ENCODE peak calls at places on chromosomes 1 and 21, in five cellular contexts. One of them, this sample, is unnamed.

GRCh38 chr21:45256912-45257672 is 30.6 kb downstream of the POFUT2 start:
- DNase-seq in heart left ventricle: no peak
- DNase-seq in sigmoid colon: no peak
- DNase-seq in Peyer's patch: peak; percentile 13
- DNase-seq in uterus: no peak
- DNase-seq in this sample: peak; percentile 34

GRCh38 chr1:156004843-156005593 is 15.7 kb downstream of the SSR2 start:
- DNase-seq in heart left ventricle: no peak
- DNase-seq in Peyer's patch: no peak
- DNase-seq in sigmoid colon: no peak
- DNase-seq in uterus: no peak
- DNase-seq in this sample: no peak

GRCh38 chr1:56360021-56360420 is 219.3 kb downstream of the PLPP3 start:
- DNase-seq in heart left ventricle: no peak
- DNase-seq in Peyer's patch: no peak
- DNase-seq in uterus: no peak
- DNase-seq in sigmoid colon: no peak
- DNase-seq in this sample: no peak

GRCh38 chr1:102799496-102799895 is 308.8 kb downstream of the COL11A1 start:
- DNase-seq in Peyer's patch: no peak
- DNase-seq in heart left ventricle: no peak
- DNase-seq in sigmoid colon: no peak
- DNase-seq in uterus: no peak
- DNase-seq in this sample: no peak

GRCh38 chr1:164709108-164709507 is 150.1 kb downstream of the PBX1 start:
- DNase-seq in Peyer's patch: no peak
- DNase-seq in uterus: no peak
- DNase-seq in heart left ventricle: no peak
- DNase-seq in sigmoid colon: no peak
- DNase-seq in this sample: no peak

GRCh38 chr1:159921700-159922498 is 3.4 kb downstream of the TAGLN2 start:
- DNase-seq in Peyer's patch: peak; percentile 47
- DNase-seq in uterus: peak; percentile 52
- DNase-seq in heart left ventricle: peak; percentile 61
- DNase-seq in sigmoid colon: no peak
- DNase-seq in this sample: peak; percentile 42

GRCh38 chr1:44485229-44485932 is 80.3 kb downstream of the RNF220 start:
- DNase-seq in uterus: peak; percentile 74
- DNase-seq in Peyer's patch: no peak
- DNase-seq in heart left ventricle: no peak
- DNase-seq in sigmoid colon: no peak
- DNase-seq in this sample: no peak

GRCh38 chr1:20390589-20391331 is 95.2 kb downstream of the CAMK2N1 start:
- DNase-seq in Peyer's patch: no peak
- DNase-seq in sigmoid colon: peak; percentile 34
- DNase-seq in heart left ventricle: no peak
- DNase-seq in uterus: no peak
- DNase-seq in this sample: no peak

GRCh38 chr1:111737216-111738132 is 1.7 kb downstream of the INKA2 start:
- DNase-seq in sigmoid colon: no peak
- DNase-seq in heart left ventricle: no peak
- DNase-seq in uterus: peak; percentile 10
- DNase-seq in Peyer's patch: no peak
- DNase-seq in this sample: no peak
- H3K27ac ChIP-seq in sigmoid colon: peak overlapping the region; percentile 87
- H3K27ac ChIP-seq in heart left ventricle: peak overlapping the region; percentile 98
- H3K27ac ChIP-seq in uterus: peak overlapping the region; percentile 84
- H3K27ac ChIP-seq in Peyer's patch: peak overlapping the region; percentile 74
- H3K27ac ChIP-seq in this sample: no peak overlapping the region

GRCh38 chr1:207869859-207870258 is 41.1 kb downstream of the CD34 start:
- DNase-seq in Peyer's patch: no peak
- DNase-seq in sigmoid colon: no peak
- DNase-seq in heart left ventricle: no peak
- DNase-seq in uterus: no peak
- DNase-seq in this sample: no peak

GRCh38 chr1:207870279-207871031 is 40.5 kb downstream of the CD34 start:
- DNase-seq in Peyer's patch: no peak
- DNase-seq in sigmoid colon: no peak
- DNase-seq in uterus: no peak
- DNase-seq in heart left ventricle: no peak
- DNase-seq in this sample: no peak

GRCh38 chr1:207868252-207868768 is 42.6 kb downstream of the CD34 start:
- DNase-seq in heart left ventricle: peak; percentile 60
- DNase-seq in Peyer's patch: peak; percentile 50
- DNase-seq in sigmoid colon: peak; percentile 80
- DNase-seq in uterus: peak; percentile 53
- DNase-seq in this sample: peak; percentile 73

GRCh38 chr1:207867136-207868081 is 43.5 kb downstream of the CD34 start:
- DNase-seq in Peyer's patch: no peak
- DNase-seq in heart left ventricle: peak; percentile 64
- DNase-seq in uterus: no peak
- DNase-seq in sigmoid colon: peak; percentile 85
- DNase-seq in this sample: peak; percentile 46

DNA sequence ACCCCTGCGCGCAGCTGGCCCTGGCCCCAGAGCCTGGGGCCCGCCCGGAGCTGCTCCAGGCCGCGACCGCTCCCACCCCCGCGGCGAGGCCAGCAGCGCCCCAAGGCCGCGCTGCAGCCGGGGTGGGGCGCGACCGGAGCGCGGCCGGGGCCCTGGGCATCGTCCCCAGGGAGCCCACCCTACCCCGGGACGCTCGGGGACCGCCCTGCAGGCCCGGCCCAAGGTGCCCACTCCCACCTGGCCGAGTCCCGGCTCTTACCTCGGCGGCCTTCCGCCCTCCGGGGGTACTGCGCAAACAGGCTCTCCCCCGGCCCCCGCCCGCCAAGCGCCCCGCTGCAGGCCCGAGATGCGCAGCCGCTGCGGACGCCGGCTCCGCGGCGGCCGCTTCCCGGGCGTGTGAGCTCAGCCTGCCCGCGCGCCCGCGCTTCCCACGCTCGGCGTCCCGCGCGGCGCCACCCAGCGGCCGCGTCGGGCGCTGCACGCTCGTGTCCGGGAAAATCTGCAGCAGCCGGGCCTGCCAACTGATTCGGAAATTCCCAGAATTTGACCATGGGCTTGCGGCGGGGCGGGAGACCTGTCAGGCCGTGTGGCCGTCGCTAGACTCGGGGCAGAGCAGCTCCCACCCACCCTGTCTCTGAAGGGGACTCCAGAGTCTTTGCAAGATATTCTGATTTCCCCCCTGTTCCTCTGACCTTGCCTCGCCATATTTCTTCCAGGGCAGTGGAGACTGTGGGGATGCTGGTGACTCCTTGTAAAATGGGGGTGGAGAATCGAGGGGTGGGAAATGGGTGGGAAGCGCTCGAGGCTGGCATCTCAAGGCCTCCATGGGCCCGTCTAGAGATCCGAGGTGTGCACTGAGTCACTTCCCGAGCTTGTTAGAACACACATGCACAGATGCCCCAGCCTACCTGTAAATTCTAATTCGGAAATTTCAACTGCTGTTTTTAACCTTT is 41.9 kb downstream of the CD34 start:
- DNase-seq in heart left ventricle: peak; percentile 82
- DNase-seq in sigmoid colon: peak; percentile 87
- DNase-seq in uterus: peak; percentile 70
- DNase-seq in Peyer's patch: peak; percentile 60
- DNase-seq in this sample: peak; percentile 80
- TF ChIP-seq POLR2A in heart left ventricle: peak; percentile 56
- TF ChIP-seq POLR2A in sigmoid colon: peak; percentile 24
- TF ChIP-seq POLR2A in uterus: peak; percentile 61
- TF ChIP-seq POLR2A in Peyer's patch: peak; percentile 59
- TF ChIP-seq POLR2A in this sample: peak; percentile 69

DNA sequence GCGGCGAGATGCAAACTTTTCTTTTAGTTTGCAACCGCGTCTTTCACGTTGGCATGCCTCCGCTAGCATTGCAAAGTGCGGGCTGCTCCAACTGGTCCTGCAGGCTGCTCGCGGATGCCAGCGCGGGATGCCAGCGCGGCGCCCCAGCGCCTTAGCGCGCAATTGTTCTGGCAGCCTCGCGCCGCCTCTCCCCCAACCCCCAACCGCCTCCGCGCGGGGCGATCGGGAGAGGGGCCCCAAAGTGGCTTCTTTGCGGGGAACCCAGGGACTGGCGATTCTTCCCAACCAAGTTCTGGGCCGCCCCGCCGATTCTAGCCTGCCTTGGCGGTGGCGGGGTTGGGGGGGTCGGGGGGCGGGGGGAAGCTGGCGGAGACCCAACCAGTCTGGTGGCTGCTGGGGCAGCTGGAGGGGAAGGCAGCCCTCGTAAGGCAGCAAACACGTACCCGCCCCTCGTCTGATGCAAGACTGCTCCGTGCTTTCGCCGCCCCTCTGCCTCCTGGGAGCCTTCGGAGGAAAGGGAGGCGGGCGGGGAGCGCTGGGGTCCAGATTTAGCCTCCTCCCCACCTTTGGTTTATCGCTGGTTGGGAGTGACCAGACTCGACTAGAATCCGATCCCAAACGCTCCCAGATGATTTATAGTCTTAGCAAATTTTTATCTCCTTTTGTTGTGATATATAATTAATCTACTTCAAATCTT is 756 bp downstream of the PHGDH start:
- DNase-seq in sigmoid colon: peak; percentile 94
- DNase-seq in uterus: peak; percentile 82
- DNase-seq in heart left ventricle: peak; percentile 71
- DNase-seq in Peyer's patch: no peak
- DNase-seq in this sample: peak; percentile 70
- H3K27ac ChIP-seq in sigmoid colon: peak overlapping the region; percentile 81
- H3K27ac ChIP-seq in uterus: peak overlapping the region; percentile 70
- H3K27ac ChIP-seq in heart left ventricle: no peak overlapping the region
- H3K27ac ChIP-seq in Peyer's patch: no peak overlapping the region
- H3K27ac ChIP-seq in this sample: peak overlapping the region; percentile 74

GRCh38 chr21:42219606-42220137 is 732 bp downstream of the ABCG1 start:
- DNase-seq in sigmoid colon: peak; percentile 81
- DNase-seq in heart left ventricle: no peak
- DNase-seq in uterus: no peak
- DNase-seq in Peyer's patch: peak; percentile 48
- DNase-seq in this sample: no peak

GRCh38 chr21:42220138-42220701 is 1.3 kb downstream of the ABCG1 start:
- DNase-seq in heart left ventricle: peak; percentile 73
- DNase-seq in sigmoid colon: peak; percentile 89
- DNase-seq in uterus: peak; percentile 54
- DNase-seq in Peyer's patch: peak; percentile 89
- DNase-seq in this sample: peak; percentile 51

GRCh38 chr21:42216726-42217572 is 2.0 kb upstream of the ABCG1 start:
- DNase-seq in heart left ventricle: no peak
- DNase-seq in sigmoid colon: no peak
- DNase-seq in Peyer's patch: no peak
- DNase-seq in uterus: no peak
- DNase-seq in this sample: no peak

GRCh38 chr21:42221581-42222345 is 2.8 kb downstream of the ABCG1 start:
- DNase-seq in Peyer's patch: no peak
- DNase-seq in uterus: no peak
- DNase-seq in sigmoid colon: peak; percentile 86
- DNase-seq in heart left ventricle: peak; percentile 66
- DNase-seq in this sample: no peak

DNA sequence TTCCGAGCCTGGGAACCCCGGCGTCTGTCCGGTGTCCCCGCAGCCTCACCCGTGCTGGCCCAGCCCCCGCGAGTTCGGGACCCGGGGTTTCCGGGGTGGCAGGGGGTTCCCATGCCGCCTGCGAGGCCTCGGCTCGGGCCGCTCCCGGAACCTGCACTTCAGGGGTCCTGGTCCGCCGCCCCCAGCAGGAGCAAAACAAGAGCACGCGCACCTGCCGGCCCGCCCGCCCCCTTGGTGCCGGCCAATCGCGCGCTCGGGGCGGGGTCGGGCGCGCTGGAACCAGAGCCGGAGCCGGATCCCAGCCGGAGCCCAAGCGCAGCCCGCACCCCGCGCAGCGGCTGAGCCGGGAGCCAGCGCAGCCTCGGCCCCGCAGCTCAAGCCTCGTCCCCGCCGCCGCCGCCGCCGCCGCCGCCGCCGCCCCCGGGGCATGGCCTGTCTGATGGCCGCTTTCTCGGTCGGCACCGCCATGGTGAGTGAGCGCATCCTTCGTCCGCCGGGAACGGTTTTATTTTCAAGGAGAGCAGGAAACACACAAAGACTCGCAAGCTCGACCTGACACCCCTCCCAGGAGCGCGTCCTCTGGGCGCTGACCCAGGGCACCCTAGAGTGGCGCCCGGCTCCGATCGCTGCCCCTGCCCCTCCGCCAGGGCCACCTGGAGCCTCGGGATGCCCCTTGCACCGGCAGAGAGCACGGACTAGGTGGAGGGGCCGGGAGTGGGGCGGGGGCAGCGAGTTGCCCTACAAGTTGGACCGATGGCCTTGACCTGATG is at the start of gene ABCG1:
- DNase-seq in Peyer's patch: peak; percentile 75
- DNase-seq in uterus: no peak
- DNase-seq in sigmoid colon: peak; percentile 79
- DNase-seq in heart left ventricle: peak; percentile 67
- DNase-seq in this sample: no peak
- TF ChIP-seq POLR2A in Peyer's patch: peak; percentile 65
- TF ChIP-seq POLR2A in uterus: peak; percentile 35
- TF ChIP-seq POLR2A in sigmoid colon: no peak
- TF ChIP-seq POLR2A in heart left ventricle: peak; percentile 70
- TF ChIP-seq POLR2A in this sample: peak; percentile 72